ENCODE peak calls at places on chromosomes 1 and 21, in six cellular contexts. One of them, this sample, is unnamed. For H3K36me3, the result is how much of the 10 kb centered on the place peaks cover.

GRCh38 chr1:246338098-246338497 is 169.0 kb downstream of the SMYD3 start:
- DNase-seq in IMR-90: no peak
- DNase-seq in CD4-positive, alpha-beta memory T cell: no peak
- DNase-seq in lower lobe of right lung: no peak
- DNase-seq in heart right ventricle: no peak
- DNase-seq in psoas muscle: no peak
- DNase-seq in this sample: no peak

GRCh38 chr21:32717851-32718316 is 9.9 kb downstream of the SYNJ1 start:
- DNase-seq in CD4-positive, alpha-beta memory T cell: no peak
- DNase-seq in psoas muscle: no peak
- DNase-seq in lower lobe of right lung: no peak
- DNase-seq in IMR-90: peak
- DNase-seq in heart right ventricle: no peak
- DNase-seq in this sample: no peak

GRCh38 chr1:40477680-40478057 is 579 bp downstream of the ZFP69 start:
- DNase-seq in IMR-90: peak
- DNase-seq in lower lobe of right lung: no peak
- DNase-seq in psoas muscle: no peak
- DNase-seq in heart right ventricle: peak
- DNase-seq in CD4-positive, alpha-beta memory T cell: no peak
- DNase-seq in this sample: no peak

GRCh38 chr1:169924063-169924462 is 30.4 kb upstream of the SCYL3 start:
- DNase-seq in CD4-positive, alpha-beta memory T cell: no peak
- DNase-seq in psoas muscle: no peak
- DNase-seq in heart right ventricle: no peak
- DNase-seq in lower lobe of right lung: no peak
- DNase-seq in IMR-90: no peak
- DNase-seq in this sample: no peak

GRCh38 chr1:154386643-154387352 is 18.3 kb upstream of the IL6R start:
- DNase-seq in CD4-positive, alpha-beta memory T cell: no peak
- DNase-seq in psoas muscle: no peak
- DNase-seq in heart right ventricle: no peak
- DNase-seq in IMR-90: no peak
- DNase-seq in lower lobe of right lung: no peak
- DNase-seq in this sample: peak

GRCh38 chr21:28393279-28393678 is 599.4 kb downstream of the LTN1 start:
- DNase-seq in IMR-90: peak
- DNase-seq in lower lobe of right lung: peak
- DNase-seq in CD4-positive, alpha-beta memory T cell: no peak
- DNase-seq in heart right ventricle: no peak
- DNase-seq in psoas muscle: no peak
- DNase-seq in this sample: no peak

GRCh38 chr1:231629132-231629531 is 2.5 kb downstream of the DISC1 start:
- DNase-seq in psoas muscle: no peak
- DNase-seq in lower lobe of right lung: no peak
- DNase-seq in heart right ventricle: peak
- DNase-seq in CD4-positive, alpha-beta memory T cell: no peak
- DNase-seq in IMR-90: no peak
- DNase-seq in this sample: no peak

GRCh38 chr1:66623812-66624211 is 89.9 kb downstream of the SGIP1 start:
- DNase-seq in CD4-positive, alpha-beta memory T cell: no peak
- DNase-seq in psoas muscle: no peak
- DNase-seq in heart right ventricle: no peak
- DNase-seq in lower lobe of right lung: no peak
- DNase-seq in IMR-90: peak
- DNase-seq in this sample: no peak

GRCh38 chr1:208004851-208005250 is 93.9 kb upstream of the CD34 start:
- DNase-seq in IMR-90: peak
- DNase-seq in psoas muscle: no peak
- DNase-seq in CD4-positive, alpha-beta memory T cell: no peak
- DNase-seq in heart right ventricle: no peak
- DNase-seq in lower lobe of right lung: no peak
- DNase-seq in this sample: no peak

GRCh38 chr1:40039757-40040510 is 595 bp upstream of the CAP1 start:
- DNase-seq in lower lobe of right lung: peak
- DNase-seq in psoas muscle: peak
- DNase-seq in CD4-positive, alpha-beta memory T cell: peak
- DNase-seq in IMR-90: peak
- DNase-seq in heart right ventricle: peak
- DNase-seq in this sample: peak

GRCh38 chr21:43273016-43273707 is 104.4 kb downstream of the CRYAA start:
- DNase-seq in psoas muscle: no peak
- DNase-seq in IMR-90: no peak
- DNase-seq in lower lobe of right lung: peak
- DNase-seq in CD4-positive, alpha-beta memory T cell: no peak
- DNase-seq in heart right ventricle: no peak
- DNase-seq in this sample: peak

GRCh38 chr1:33607444-33608005 is 135.1 kb downstream of the ZSCAN20 start:
- DNase-seq in psoas muscle: no peak
- DNase-seq in lower lobe of right lung: no peak
- DNase-seq in heart right ventricle: no peak
- DNase-seq in CD4-positive, alpha-beta memory T cell: no peak
- DNase-seq in IMR-90: no peak
- DNase-seq in this sample: no peak

GRCh38 chr1:231612393-231613089 is 14.0 kb upstream of the DISC1 start:
- DNase-seq in IMR-90: no peak
- DNase-seq in psoas muscle: no peak
- DNase-seq in lower lobe of right lung: peak
- DNase-seq in CD4-positive, alpha-beta memory T cell: peak
- DNase-seq in heart right ventricle: no peak
- DNase-seq in this sample: no peak

GRCh38 chr1:47471163-47471562 is 33.3 kb downstream of the FOXD2 start:
- DNase-seq in psoas muscle: peak
- DNase-seq in CD4-positive, alpha-beta memory T cell: no peak
- DNase-seq in heart right ventricle: peak
- DNase-seq in lower lobe of right lung: no peak
- DNase-seq in IMR-90: no peak
- DNase-seq in this sample: peak

GRCh38 chr1:111516008-111516535 is 12.6 kb upstream of the ADORA3 start:
- DNase-seq in lower lobe of right lung: no peak
- DNase-seq in IMR-90: peak
- DNase-seq in psoas muscle: peak
- DNase-seq in heart right ventricle: peak
- DNase-seq in CD4-positive, alpha-beta memory T cell: peak
- DNase-seq in this sample: no peak

GRCh38 chr1:241413974-241414373 is 57.0 kb upstream of the RGS7 start:
- DNase-seq in heart right ventricle: no peak
- DNase-seq in lower lobe of right lung: no peak
- DNase-seq in psoas muscle: no peak
- DNase-seq in CD4-positive, alpha-beta memory T cell: no peak
- DNase-seq in IMR-90: no peak
- DNase-seq in this sample: no peak

GRCh38 chr1:82226198-82226505 is 425.4 kb downstream of the ADGRL2 start:
- DNase-seq in IMR-90: no peak
- DNase-seq in CD4-positive, alpha-beta memory T cell: no peak
- DNase-seq in psoas muscle: no peak
- DNase-seq in lower lobe of right lung: no peak
- DNase-seq in heart right ventricle: no peak
- DNase-seq in this sample: no peak

GRCh38 chr1:6180578-6181311 is 624 bp upstream of the CHD5 start:
- DNase-seq in CD4-positive, alpha-beta memory T cell: no peak
- DNase-seq in IMR-90: no peak
- DNase-seq in heart right ventricle: no peak
- DNase-seq in lower lobe of right lung: no peak
- DNase-seq in psoas muscle: no peak
- DNase-seq in this sample: no peak

GRCh38 chr1:160177231-160177630 is 13.1 kb upstream of the CASQ1 start:
- DNase-seq in IMR-90: no peak
- DNase-seq in CD4-positive, alpha-beta memory T cell: no peak
- DNase-seq in lower lobe of right lung: no peak
- DNase-seq in psoas muscle: no peak
- DNase-seq in heart right ventricle: no peak
- DNase-seq in this sample: no peak
- H3K27ac ChIP-seq in IMR-90: no peak
- H3K27ac ChIP-seq in CD4-positive, alpha-beta memory T cell: no peak
- H3K27ac ChIP-seq in lower lobe of right lung: no peak
- H3K27ac ChIP-seq in psoas muscle: no peak
- H3K27ac ChIP-seq in heart right ventricle: no peak
- H3K27ac ChIP-seq in this sample: no peak

GRCh38 chr1:115725600-115725999 is 42.9 kb downstream of the CASQ2 start:
- DNase-seq in heart right ventricle: no peak
- DNase-seq in CD4-positive, alpha-beta memory T cell: no peak
- DNase-seq in psoas muscle: no peak
- DNase-seq in IMR-90: no peak
- DNase-seq in lower lobe of right lung: no peak
- DNase-seq in this sample: no peak

GRCh38 chr1:115723756-115724155 is 44.8 kb downstream of the CASQ2 start:
- DNase-seq in lower lobe of right lung: no peak
- DNase-seq in CD4-positive, alpha-beta memory T cell: no peak
- DNase-seq in psoas muscle: no peak
- DNase-seq in heart right ventricle: no peak
- DNase-seq in IMR-90: no peak
- DNase-seq in this sample: no peak

GRCh38 chr1:115727706-115728249 is 40.7 kb downstream of the CASQ2 start:
- DNase-seq in CD4-positive, alpha-beta memory T cell: no peak
- DNase-seq in IMR-90: peak
- DNase-seq in lower lobe of right lung: peak
- DNase-seq in psoas muscle: peak
- DNase-seq in heart right ventricle: peak
- DNase-seq in this sample: peak

GRCh38 chr1:115726161-115726560 is 42.4 kb downstream of the CASQ2 start:
- DNase-seq in psoas muscle: no peak
- DNase-seq in heart right ventricle: no peak
- DNase-seq in IMR-90: no peak
- DNase-seq in lower lobe of right lung: no peak
- DNase-seq in CD4-positive, alpha-beta memory T cell: no peak
- DNase-seq in this sample: no peak

DNA sequence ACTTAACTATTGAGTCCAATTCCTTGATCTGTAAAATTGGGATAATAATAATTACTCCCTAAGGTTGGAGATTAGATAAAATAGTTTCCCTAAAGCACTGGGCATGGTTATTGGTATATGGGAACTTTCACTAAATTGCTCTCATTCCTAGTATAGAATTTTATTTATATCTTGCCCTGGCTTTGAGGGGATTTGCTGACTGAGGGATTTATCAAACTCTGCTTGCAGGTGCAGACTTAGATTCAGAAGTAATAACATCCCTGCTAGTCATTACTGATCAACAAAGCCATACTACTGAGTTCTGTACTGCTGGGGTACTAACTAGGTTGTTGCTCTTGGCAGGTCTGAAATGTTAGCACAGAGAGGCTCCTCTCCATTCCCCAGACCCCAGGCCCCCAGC is 41.9 kb downstream of the CASQ2 start:
- DNase-seq in heart right ventricle: no peak
- DNase-seq in lower lobe of right lung: no peak
- DNase-seq in IMR-90: no peak
- DNase-seq in CD4-positive, alpha-beta memory T cell: no peak
- DNase-seq in psoas muscle: no peak
- DNase-seq in this sample: no peak
- H3K36me3 ChIP-seq in heart right ventricle: under half
- H3K36me3 ChIP-seq in lower lobe of right lung: under half
- H3K36me3 ChIP-seq in IMR-90: under half
- H3K36me3 ChIP-seq in CD4-positive, alpha-beta memory T cell: under half
- H3K36me3 ChIP-seq in psoas muscle: under half
- H3K36me3 ChIP-seq in this sample: under half

DNA sequence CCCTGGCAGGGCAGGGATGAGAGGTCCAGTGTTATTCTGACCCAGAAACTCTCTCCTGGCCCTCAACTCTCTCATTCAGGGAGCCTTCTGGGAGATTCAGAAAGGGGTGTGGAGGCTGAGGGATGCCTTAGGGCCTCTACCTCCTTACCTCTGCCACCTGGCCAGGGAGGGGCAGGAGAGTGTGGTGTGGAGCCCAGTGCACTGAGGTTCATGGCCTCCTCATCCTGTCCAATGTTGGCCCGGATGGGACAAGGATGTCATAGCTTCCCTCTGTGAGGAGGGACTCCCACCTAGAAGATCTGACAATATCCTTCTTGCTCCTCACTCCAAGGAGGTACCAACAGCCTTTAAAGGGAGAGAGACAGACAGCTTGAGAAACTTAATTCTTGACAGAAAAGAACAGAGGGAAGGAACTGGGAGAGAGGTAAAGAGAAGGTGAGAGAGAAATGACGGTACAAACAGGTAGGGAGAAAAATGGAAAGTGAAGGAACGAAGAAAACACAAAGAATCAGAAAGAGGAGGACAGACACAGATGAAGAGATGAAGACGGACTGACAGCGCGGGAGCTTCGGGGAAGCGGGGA is 783 bp downstream of the BEND5 start:
- DNase-seq in CD4-positive, alpha-beta memory T cell: no peak
- DNase-seq in IMR-90: no peak
- DNase-seq in psoas muscle: no peak
- DNase-seq in lower lobe of right lung: no peak
- DNase-seq in heart right ventricle: no peak
- DNase-seq in this sample: no peak
- H3K27ac ChIP-seq in CD4-positive, alpha-beta memory T cell: no peak
- H3K27ac ChIP-seq in IMR-90: no peak
- H3K27ac ChIP-seq in psoas muscle: peak
- H3K27ac ChIP-seq in lower lobe of right lung: peak
- H3K27ac ChIP-seq in heart right ventricle: peak
- H3K27ac ChIP-seq in this sample: peak

GRCh38 chr1:209845405-209845725 is 17.6 kb downstream of the UTP25 start:
- DNase-seq in lower lobe of right lung: no peak
- DNase-seq in IMR-90: no peak
- DNase-seq in psoas muscle: no peak
- DNase-seq in heart right ventricle: no peak
- DNase-seq in CD4-positive, alpha-beta memory T cell: no peak
- DNase-seq in this sample: no peak
- H3K36me3 ChIP-seq in lower lobe of right lung: half or more
- H3K36me3 ChIP-seq in IMR-90: under half
- H3K36me3 ChIP-seq in psoas muscle: under half
- H3K36me3 ChIP-seq in heart right ventricle: half or more
- H3K36me3 ChIP-seq in CD4-positive, alpha-beta memory T cell: half or more
- H3K36me3 ChIP-seq in this sample: under half

GRCh38 chr1:9371951-9372350 is 79.3 kb downstream of the SPSB1 start:
- DNase-seq in psoas muscle: no peak
- DNase-seq in CD4-positive, alpha-beta memory T cell: no peak
- DNase-seq in heart right ventricle: no peak
- DNase-seq in lower lobe of right lung: no peak
- DNase-seq in IMR-90: no peak
- DNase-seq in this sample: no peak
- H3K27ac ChIP-seq in psoas muscle: peak
- H3K27ac ChIP-seq in CD4-positive, alpha-beta memory T cell: no peak
- H3K27ac ChIP-seq in heart right ventricle: peak
- H3K27ac ChIP-seq in lower lobe of right lung: peak
- H3K27ac ChIP-seq in IMR-90: peak
- H3K27ac ChIP-seq in this sample: peak

DNA sequence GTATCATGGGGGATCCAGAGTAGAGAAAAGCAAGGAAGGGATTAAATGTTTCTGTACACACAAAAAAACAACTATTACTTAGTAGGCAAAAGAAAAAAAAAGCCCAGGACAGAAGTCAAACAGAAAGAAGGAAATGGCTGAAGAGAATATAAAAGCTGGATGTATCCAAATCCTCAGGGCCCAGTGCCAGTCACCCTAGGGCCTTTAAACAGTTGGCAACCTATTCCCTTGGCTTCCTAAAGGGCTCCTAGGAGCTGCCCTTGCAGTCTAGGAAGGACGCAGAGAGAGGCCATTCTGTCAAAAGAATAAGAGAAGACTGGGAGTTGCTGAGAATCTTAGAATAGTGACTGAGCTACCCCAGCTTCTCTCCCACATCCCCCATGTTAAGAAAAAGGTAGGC is 5.0 kb downstream of the B4GALT3 start:
- DNase-seq in CD4-positive, alpha-beta memory T cell: no peak
- DNase-seq in heart right ventricle: no peak
- DNase-seq in psoas muscle: peak
- DNase-seq in IMR-90: no peak
- DNase-seq in lower lobe of right lung: no peak
- DNase-seq in this sample: peak
- H3K36me3 ChIP-seq in CD4-positive, alpha-beta memory T cell: half or more
- H3K36me3 ChIP-seq in heart right ventricle: half or more
- H3K36me3 ChIP-seq in psoas muscle: under half
- H3K36me3 ChIP-seq in IMR-90: under half
- H3K36me3 ChIP-seq in lower lobe of right lung: half or more
- H3K36me3 ChIP-seq in this sample: under half

This sample was measured in aorta.